ENCODE peak calls at places on chromosomes 6 and 20, in ten cellular contexts. G, Z, Q, N, U, R, C, M, A and E are unnamed samples.

GRCh38 chr6:155142902-155143609 is 120.8 kb upstream of the CLDN20 start:
- DNase-seq in G (no peak), Z (no peak), Q (no peak), N (no peak), U (no peak), R (no peak), C (no peak), M (no peak), A (no peak), E (no peak)

GRCh38 chr6:152948150-152948768 is 34.6 kb downstream of the FBXO5 start:
- DNase-seq in G (peak; percentile 6), Z (peak; percentile 26), Q (peak; percentile 7), N (no peak), U (no peak), R (peak; percentile 40), C (no peak), M (no peak), A (peak; percentile 12), E (no peak)

GRCh38 chr6:149940673-149940984 is 1.2 kb upstream of the ULBP2 start:
- DNase-seq in G (no peak), Z (no peak), Q (no peak), N (no peak), U (no peak), R (no peak), C (no peak), M (no peak), A (no peak), E (no peak)

GRCh38 chr6:2275207-2275891 is 29.9 kb upstream of the GMDS start:
- DNase-seq in G (no peak), Z (no peak), Q (no peak), N (no peak), U (no peak), R (no peak), C (no peak), M (no peak), A (no peak), E (no peak)

GRCh38 chr6:10322991-10323390 is 91.9 kb downstream of the TFAP2A start:
- DNase-seq in G (no peak), Z (no peak), Q (no peak), N (no peak), U (no peak), R (no peak), C (no peak), M (no peak), A (no peak), E (no peak)

GRCh38 chr6:16694789-16695188 is 66.5 kb downstream of the ATXN1 start:
- DNase-seq in G (no peak), Z (no peak), Q (no peak), N (no peak), U (no peak), R (no peak), C (no peak), M (no peak), A (no peak), E (no peak)

GRCh38 chr6:2611092-2611491 is 139.6 kb downstream of the MYLK4 start:
- DNase-seq in G (no peak), Z (no peak), Q (no peak), N (peak; percentile 33), U (no peak), R (no peak), C (no peak), M (no peak), A (no peak), E (no peak)

GRCh38 chr20:49340161-49340966 is 62.5 kb upstream of the ZNFX1 start:
- DNase-seq in G (no peak), Z (no peak), Q (no peak), N (no peak), U (no peak), R (no peak), C (no peak), M (no peak), A (no peak), E (no peak)

GRCh38 chr20:35663813-35664543 is 722 bp downstream of the CPNE1 start:
- DNase-seq in G (peak; percentile 61), Z (peak; percentile 56), Q (peak; percentile 36), N (no peak), U (peak; percentile 52), R (peak; percentile 64), C (peak; percentile 52), M (peak; percentile 66), A (peak; percentile 39), E (no peak)

GRCh38 chr6:55617272-55617671 is 38.3 kb upstream of the HMGCLL1 start:
- DNase-seq in G (peak; percentile 42), Z (no peak), Q (no peak), N (no peak), U (peak; percentile 42), R (no peak), C (no peak), M (no peak), A (peak; percentile 14), E (peak; percentile 4)

GRCh38 chr6:169252805-169253189 is 849 bp downstream of the THBS2 start:
- DNase-seq in G (no peak), Z (no peak), Q (no peak), N (no peak), U (peak; percentile 57), R (peak; percentile 31), C (no peak), M (no peak), A (no peak), E (peak; percentile 20)

GRCh38 chr6:136959471-136959891 is 37.4 kb downstream of the SLC35D3 start:
- DNase-seq in G (peak; percentile 6), Z (peak; percentile 62), Q (no peak), N (no peak), U (peak; percentile 79), R (peak; percentile 41), C (no peak), M (no peak), A (no peak), E (peak; percentile 96)

GRCh38 chr6:127219869-127220268 is 46.8 kb upstream of the RNF146 start:
- DNase-seq in G (no peak), Z (no peak), Q (peak; percentile 24), N (no peak), U (no peak), R (no peak), C (no peak), M (no peak), A (no peak), E (no peak)

GRCh38 chr6:108222064-108222463 is 38.8 kb downstream of the SNX3 start:
- DNase-seq in G (no peak), Z (no peak), Q (no peak), N (no peak), U (no peak), R (no peak), C (no peak), M (no peak), A (no peak), E (no peak)

GRCh38 chr6:140346461-140346860 is 972.0 kb upstream of the CITED2 start:
- DNase-seq in G (no peak), Z (no peak), Q (no peak), N (no peak), U (no peak), R (peak; percentile 12), C (no peak), M (no peak), A (no peak), E (no peak)

GRCh38 chr6:47665112-47665511 is 33.3 kb upstream of the ADGRF4 start:
- DNase-seq in G (no peak), Z (no peak), Q (no peak), N (no peak), U (no peak), R (no peak), C (no peak), M (no peak), A (no peak), E (peak; percentile 93)

GRCh38 chr6:68094070-68094469 is 541.0 kb upstream of the ADGRB3 start:
- DNase-seq in G (no peak), Z (no peak), Q (no peak), N (no peak), U (no peak), R (no peak), C (no peak), M (no peak), A (no peak), E (no peak)

GRCh38 chr6:2839195-2839981 is 2.3 kb downstream of the SERPINB1 start:
- DNase-seq in G (peak; percentile 57), Z (peak; percentile 43), Q (no peak), N (no peak), U (no peak), R (peak; percentile 41), C (no peak), M (no peak), A (no peak), E (no peak)

GRCh38 chr6:16306334-16306733 is 67.9 kb downstream of the GMPR start:
- DNase-seq in G (no peak), Z (no peak), Q (no peak), N (no peak), U (no peak), R (no peak), C (no peak), M (no peak), A (no peak), E (no peak)